ENCODE peak calls at places on chromosomes 5 and 9, in eight cellular contexts. Z is sigmoid colon, D is A549, J is HepG2, B is tibial nerve, C is ovary, F is transverse colon, T is stomach. I is an unnamed sample.

GRCh38 chr5:174734571-174735497 is 10.5 kb downstream of the MSX2 start:
- DNase-seq in Z (no peak), D (no peak), J (no peak), B (no peak), C (no peak), F (no peak), T (no peak), I (no peak)

GRCh38 chr9:34957492-34958410 is at the start of gene PHF24:
- DNase-seq in Z (no peak), D (no peak), J (no peak), B (no peak), C (no peak), F (no peak), T (no peak), I (no peak)

GRCh38 chr5:56012281-56012963 is 17.7 kb upstream of the IL6ST start:
- DNase-seq in Z (no peak), D (no peak), J (peak; percentile 90), B (no peak), C (no peak), F (peak; percentile 20), T (peak; percentile 54), I (no peak)

GRCh38 chr9:1722404-1722803 is 292.7 kb upstream of the SMARCA2 start:
- DNase-seq in Z (no peak), D (no peak), J (no peak), B (no peak), C (no peak), F (no peak), T (no peak), I (no peak)

GRCh38 chr9:109182940-109183798 is 16.1 kb upstream of the FRRS1L start:
- DNase-seq in Z (no peak), D (peak; percentile 68), J (peak; percentile 81), B (no peak), C (peak; percentile 32), F (peak; percentile 30), T (peak; percentile 57), I (peak; percentile 39)

GRCh38 chr9:123569343-123569694 is 213.3 kb downstream of the CRB2 start:
- DNase-seq in Z (no peak), D (no peak), J (no peak), B (no peak), C (no peak), F (no peak), T (no peak), I (no peak)

GRCh38 chr5:172156541-172156994 is 31.5 kb downstream of the STK10 start:
- DNase-seq in Z (no peak), D (no peak), J (peak; percentile 75), B (no peak), C (no peak), F (no peak), T (peak; percentile 47), I (no peak)

GRCh38 chr9:69157751-69158466 is 16.2 kb upstream of the TJP2 start:
- DNase-seq in Z (no peak), D (no peak), J (no peak), B (no peak), C (no peak), F (no peak), T (no peak), I (no peak)

GRCh38 chr9:37390759-37391158 is 31.7 kb upstream of the GRHPR start:
- DNase-seq in Z (no peak), D (no peak), J (peak; percentile 30), B (no peak), C (no peak), F (peak; percentile 77), T (peak; percentile 67), I (no peak)

GRCh38 chr5:149002053-149002452 is 60.8 kb downstream of the SH3TC2 start:
- DNase-seq in Z (no peak), D (peak; percentile 17), J (peak; percentile 94), B (no peak), C (no peak), F (no peak), T (no peak), I (no peak)

GRCh38 chr5:61394078-61394701 is 62.1 kb downstream of the ZSWIM6 start:
- DNase-seq in Z (no peak), D (no peak), J (no peak), B (no peak), C (no peak), F (no peak), T (no peak), I (no peak)

GRCh38 chr9:136720251-136720886 is 8.0 kb downstream of the DIPK1B start:
- DNase-seq in Z (peak; percentile 84), D (no peak), J (no peak), B (no peak), C (peak; percentile 48), F (no peak), T (no peak), I (no peak)

GRCh38 chr9:89179535-89179919 is 909 bp upstream of the SHC3 start:
- DNase-seq in Z (no peak), D (no peak), J (no peak), B (no peak), C (no peak), F (no peak), T (no peak), I (no peak)

GRCh38 chr5:100841358-100842076 is 61.6 kb downstream of the ST8SIA4 start:
- DNase-seq in Z (no peak), D (no peak), J (no peak), B (no peak), C (no peak), F (no peak), T (no peak), I (no peak)

GRCh38 chr5:179601871-179602625 is 21.4 kb downstream of the HNRNPH1 start:
- DNase-seq in Z (peak; percentile 59), D (no peak), J (no peak), B (no peak), C (no peak), F (no peak), T (no peak), I (no peak)

GRCh38 chr5:56190500-56190899 is 42.6 kb downstream of the ANKRD55 start:
- DNase-seq in Z (peak; percentile 70), D (no peak), J (no peak), B (peak; percentile 62), C (no peak), F (peak; percentile 33), T (peak; percentile 37), I (no peak)

GRCh38 chr5:134082264-134082992 is 32.1 kb upstream of the TCF7 start:
- DNase-seq in Z (no peak), D (no peak), J (no peak), B (no peak), C (no peak), F (no peak), T (no peak), I (no peak)

GRCh38 chr9:123453058-123453667 is 97.2 kb downstream of the CRB2 start:
- DNase-seq in Z (peak; percentile 34), D (no peak), J (no peak), B (no peak), C (no peak), F (no peak), T (no peak), I (no peak)

GRCh38 chr5:138831703-138832102 is 43.4 kb downstream of the LRRTM2 start:
- DNase-seq in Z (no peak), D (no peak), J (no peak), B (no peak), C (no peak), F (no peak), T (no peak), I (no peak)
- H3K4me1 ChIP-seq in Z (peaks cover 17% of the 10 kb centered on the region), D (no peaks in the 10 kb centered on the region), J (no peaks in the 10 kb centered on the region), B (no peaks in the 10 kb centered on the region), C (no peaks in the 10 kb centered on the region), F (peaks cover 5% of the 10 kb centered on the region), T (peaks cover 44% of the 10 kb centered on the region), I (peaks cover 4% of the 10 kb centered on the region)

GRCh38 chr9:128211551-128212281 is 8.5 kb downstream of the DNM1 start:
- DNase-seq in Z (no peak), D (peak; percentile 75), J (no peak), B (no peak), C (no peak), F (no peak), T (no peak), I (no peak)

GRCh38 chr9:128215491-128216404 is 12.6 kb downstream of the DNM1 start:
- DNase-seq in Z (peak; percentile 82), D (no peak), J (peak; percentile 36), B (no peak), C (no peak), F (no peak), T (no peak), I (no peak)

GRCh38 chr9:128214571-128215490 is 11.7 kb downstream of the DNM1 start:
- DNase-seq in Z (no peak), D (no peak), J (no peak), B (no peak), C (no peak), F (no peak), T (no peak), I (no peak)

GRCh38 chr9:128216781-128217553 is 13.8 kb downstream of the DNM1 start:
- DNase-seq in Z (no peak), D (no peak), J (no peak), B (no peak), C (no peak), F (no peak), T (no peak), I (no peak)

DNA sequence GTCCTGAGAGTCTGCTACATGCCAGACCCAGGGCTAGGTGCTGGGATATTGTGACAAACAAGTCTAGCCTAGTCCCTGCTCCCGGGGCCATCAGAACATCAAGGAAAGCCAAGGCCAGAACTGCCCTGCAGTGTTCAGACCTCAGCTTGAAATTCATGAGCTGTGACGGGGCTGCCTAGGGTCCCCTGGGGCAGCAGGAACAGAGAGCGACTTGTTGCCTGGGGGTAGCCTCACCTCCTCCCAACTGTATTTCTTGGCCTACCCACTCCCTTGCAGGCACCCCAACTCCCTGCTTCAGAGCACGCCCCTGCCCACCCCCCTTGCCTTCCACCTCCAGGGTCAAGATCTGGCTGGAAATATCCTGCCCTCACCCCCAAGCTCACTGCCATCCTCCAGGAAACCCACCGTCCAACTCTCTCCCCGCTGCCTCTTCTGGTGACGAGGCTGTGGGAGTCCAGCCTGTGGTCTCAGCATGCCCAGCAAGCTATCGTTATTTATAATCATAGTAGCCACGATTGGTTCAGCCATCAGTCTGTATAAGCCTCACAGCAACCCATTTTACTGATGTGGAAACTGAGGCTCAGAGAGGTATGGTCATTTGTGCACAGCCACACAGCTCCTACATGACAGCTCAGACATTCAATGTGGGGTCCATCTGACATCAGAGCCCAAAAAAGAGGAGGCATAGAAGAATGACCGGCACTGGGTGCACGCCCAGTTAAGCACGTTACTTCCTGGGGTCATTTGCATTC is 10.7 kb downstream of the DNM1 start:
- DNase-seq in Z (no peak), D (no peak), J (no peak), B (no peak), C (no peak), F (no peak), T (no peak), I (no peak)
- TF ChIP-seq EP300 in Z (no peak), D (no peak), J (no peak), B (no peak), C (no peak), F (no peak), T (no peak), I (no peak)

GRCh38 chr5:96922452-96923244 is 13.2 kb upstream of the LNPEP start:
- DNase-seq in Z (no peak), D (no peak), J (no peak), B (no peak), C (no peak), F (no peak), T (no peak), I (no peak)
- H3K27ac ChIP-seq in Z (peak overlapping the region; percentile 39), D (no peak overlapping the region), J (no peak overlapping the region), B (no peak overlapping the region), C (peak overlapping the region; percentile 70), F (no peak overlapping the region), T (peak overlapping the region; percentile 31), I (no peak overlapping the region)

DNA sequence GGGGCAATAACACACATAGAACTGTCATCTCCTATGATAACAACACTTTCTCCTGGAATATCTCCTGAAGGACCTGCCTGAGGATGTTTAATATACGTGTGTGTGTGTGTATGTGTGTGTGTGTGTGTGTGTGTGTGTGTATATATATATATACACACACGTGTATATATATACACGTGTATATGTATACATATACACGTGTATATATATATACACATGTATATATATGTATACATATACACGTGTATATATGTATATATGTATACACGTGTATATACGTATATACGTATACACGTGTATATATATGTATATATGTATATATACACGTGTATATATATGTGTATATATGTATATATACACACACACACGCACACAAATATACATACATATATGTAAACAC is 27.5 kb downstream of the CDH18 start:
- DNase-seq in Z (no peak), D (no peak), J (no peak), B (no peak), C (no peak), F (no peak), T (no peak), I (no peak)
- H3K4me1 ChIP-seq in Z (no peaks in the 10 kb centered on the region), D (no peaks in the 10 kb centered on the region), J (no peaks in the 10 kb centered on the region), B (no peaks in the 10 kb centered on the region), C (no peaks in the 10 kb centered on the region), F (no peaks in the 10 kb centered on the region), T (no peaks in the 10 kb centered on the region), I (no peaks in the 10 kb centered on the region)